ENCODE peak calls at places on chromosomes 2 and 18, in five cellular contexts. J is uterus, O is breast epithelium, R is tibial nerve, A is tibial artery. P is an unnamed sample.
A peak's percentile ranks its signal among the peaks of the same experiment; 100 is the strongest.

GRCh38 chr2:15790326-15790725 is 150.0 kb upstream of the MYCN start:
- DNase-seq in J (no peak), O (no peak), R (no peak), A (no peak), P (no peak)

GRCh38 chr2:25252291-25253152 is 84.1 kb upstream of the POMC start:
- DNase-seq in J (peak; percentile 67), O (no peak), R (peak; percentile 54), A (no peak), P (peak; percentile 84)

GRCh38 chr2:191165190-191165643 is 14.4 kb upstream of the STAT4 start:
- DNase-seq in J (no peak), O (no peak), R (no peak), A (no peak), P (peak; percentile 54)

GRCh38 chr2:224241812-224242211 is 160.1 kb downstream of the FAM124B start:
- DNase-seq in J (no peak), O (no peak), R (no peak), A (no peak), P (no peak)

GRCh38 chr2:77016481-77016880 is 505.7 kb downstream of the LRRTM4 start:
- DNase-seq in J (no peak), O (no peak), R (no peak), A (no peak), P (no peak)

GRCh38 chr2:11065833-11066232 is 89.4 kb upstream of the SLC66A3 start:
- DNase-seq in J (no peak), O (no peak), R (no peak), A (no peak), P (no peak)

GRCh38 chr2:215505044-215505786 is 69.3 kb upstream of the FN1 start:
- DNase-seq in J (no peak), O (no peak), R (no peak), A (no peak), P (peak; percentile 56)

GRCh38 chr2:23469142-23469540 is 84.2 kb downstream of the KLHL29 start:
- DNase-seq in J (no peak), O (no peak), R (no peak), A (no peak), P (peak; percentile 34)

GRCh38 chr2:35081001-35081628 is 1274.5 kb upstream of the CRIM1 start:
- DNase-seq in J (no peak), O (no peak), R (no peak), A (no peak), P (no peak)

GRCh38 chr2:23475473-23475872 is 90.5 kb downstream of the KLHL29 start:
- DNase-seq in J (no peak), O (no peak), R (no peak), A (peak; percentile 38), P (no peak)

GRCh38 chr2:761384-761783 is 84.2 kb upstream of the TMEM18 start:
- DNase-seq in J (no peak), O (no peak), R (no peak), A (no peak), P (no peak)

GRCh38 chr2:714005-714741 is 37.0 kb upstream of the TMEM18 start:
- DNase-seq in J (peak; percentile 61), O (peak; percentile 55), R (no peak), A (no peak), P (no peak)

GRCh38 chr2:65231892-65232477 is 4.4 kb downstream of the ACTR2 start:
- DNase-seq in J (no peak), O (no peak), R (no peak), A (no peak), P (no peak)

GRCh38 chr2:65786001-65786400 is 353.6 kb upstream of the SPRED2 start:
- DNase-seq in J (no peak), O (no peak), R (no peak), A (no peak), P (no peak)

GRCh38 chr18:11591957-11592356 is 17.4 kb upstream of the SLC35G4 start:
- DNase-seq in J (no peak), O (no peak), R (no peak), A (no peak), P (no peak)

GRCh38 chr18:79395761-79396404 is at the start of gene NFATC1:
- DNase-seq in J (peak; percentile 91), O (peak; percentile 66), R (peak; percentile 69), A (peak; percentile 95), P (peak; percentile 60)

GRCh38 chr2:237858294-237859081 is 935 bp upstream of the RAMP1 start:
- DNase-seq in J (peak; percentile 83), O (peak; percentile 60), R (peak; percentile 41), A (peak; percentile 85), P (peak; percentile 77)

DNA sequence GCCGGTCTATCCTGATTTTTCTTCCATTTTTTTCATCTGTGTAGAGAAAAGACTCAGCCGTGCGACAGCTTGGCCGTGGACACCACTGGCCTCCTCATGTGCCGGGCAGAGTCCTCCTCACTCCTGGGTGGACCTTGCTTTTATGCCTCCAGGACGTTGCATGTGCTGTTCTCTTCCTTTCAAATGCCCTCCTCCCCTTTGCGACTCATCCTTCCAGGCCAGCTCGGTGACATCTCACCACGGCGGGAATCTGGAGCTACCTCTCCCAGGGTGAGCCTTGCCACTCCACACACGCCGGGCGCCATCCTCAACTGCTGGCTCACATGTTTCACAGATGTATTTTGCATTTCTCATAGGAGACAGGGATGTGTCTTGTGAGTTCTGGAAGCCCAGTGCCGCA is 198.5 kb upstream of the HDAC4 start:
- DNase-seq in J (peak; percentile 5), O (no peak), R (no peak), A (peak; percentile 47), P (peak; percentile 33)
- H3K9me3 ChIP-seq in J (no peaks in the 10 kb centered on the region), O (no peaks in the 10 kb centered on the region), R (no peaks in the 10 kb centered on the region), A (no peaks in the 10 kb centered on the region), P (no peaks in the 10 kb centered on the region)

DNA sequence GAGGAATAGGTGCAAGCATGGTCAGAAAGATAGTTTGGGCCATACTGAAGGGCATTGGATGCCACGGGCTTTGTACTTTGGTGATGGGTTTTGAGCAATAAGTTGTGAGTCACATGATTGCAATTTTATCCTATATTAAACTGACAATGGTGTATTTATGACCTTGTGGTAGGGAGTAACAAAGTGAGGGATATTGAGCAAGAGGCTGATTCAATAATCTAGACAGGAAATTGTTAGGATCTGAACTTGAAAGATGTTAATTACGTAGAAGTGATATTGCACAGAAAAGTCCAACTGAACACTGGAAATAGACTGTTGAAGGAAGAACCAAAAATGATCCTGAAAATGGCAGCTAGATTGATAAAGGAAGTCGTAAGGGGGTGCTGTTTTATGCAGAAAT is 46.6 kb upstream of the TCF4 start:
- DNase-seq in J (no peak), O (no peak), R (no peak), A (no peak), P (no peak)
- H3K9me3 ChIP-seq in J (no peaks in the 10 kb centered on the region), O (no peaks in the 10 kb centered on the region), R (no peaks in the 10 kb centered on the region), A (no peaks in the 10 kb centered on the region), P (no peaks in the 10 kb centered on the region)

GRCh38 chr18:8898990-8899389 is 193.6 kb downstream of the MTCL1 start:
- DNase-seq in J (no peak), O (no peak), R (no peak), A (no peak), P (no peak)

GRCh38 chr18:8900552-8900951 is 195.2 kb downstream of the MTCL1 start:
- DNase-seq in J (no peak), O (no peak), R (no peak), A (no peak), P (no peak)

GRCh38 chr18:8908792-8909510 is 193.5 kb upstream of the NDUFV2 start:
- DNase-seq in J (no peak), O (no peak), R (no peak), A (no peak), P (no peak)

GRCh38 chr18:8901019-8901418 is 195.7 kb downstream of the MTCL1 start:
- DNase-seq in J (no peak), O (no peak), R (no peak), A (no peak), P (no peak)

GRCh38 chr18:8904316-8904715 is 198.2 kb upstream of the NDUFV2 start:
- DNase-seq in J (no peak), O (no peak), R (no peak), A (no peak), P (no peak)
- H3K9me3 ChIP-seq in J (no peaks in the 10 kb centered on the region), O (peaks cover 24% of the 10 kb centered on the region), R (no peaks in the 10 kb centered on the region), A (no peaks in the 10 kb centered on the region), P (no peaks in the 10 kb centered on the region)

DNA sequence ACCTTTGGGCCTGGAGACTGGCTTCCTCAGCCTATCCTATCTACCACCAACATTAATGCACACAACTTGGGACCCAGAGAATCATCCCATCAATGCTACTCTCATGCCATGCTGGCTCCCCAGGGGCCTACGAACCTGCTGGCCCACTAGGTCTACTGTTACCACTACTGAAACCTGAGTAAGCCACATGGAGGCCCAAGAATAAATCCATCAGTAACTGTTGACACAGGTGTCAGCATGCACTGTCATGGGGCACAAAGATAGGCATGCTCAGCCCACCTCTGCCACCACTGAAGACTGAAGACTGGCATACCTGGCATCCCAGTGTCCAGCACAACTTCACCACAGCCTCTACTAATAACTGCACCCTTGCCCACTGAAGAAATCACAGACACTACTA is 71.1 kb upstream of the ACVR1C start:
- DNase-seq in J (no peak), O (no peak), R (no peak), A (no peak), P (no peak)
- H3K9me3 ChIP-seq in J (no peaks in the 10 kb centered on the region), O (peaks cover 34% of the 10 kb centered on the region), R (no peaks in the 10 kb centered on the region), A (no peaks in the 10 kb centered on the region), P (no peaks in the 10 kb centered on the region)

P was measured in Peyer's patch.